ENCODE peak calls at places on chromosomes 7 and 10, in seven cellular contexts. O, F, W, C, H, R and N are unnamed samples.
A peak's percentile ranks its signal among the peaks of the same experiment; 100 is the strongest.

GRCh38 chr10:94423627-94424026 is 21.3 kb downstream of the TBC1D12 start:
- DNase-seq in O (no peak), F (peak; percentile 75), W (no peak), C (no peak), H (no peak), R (no peak), N (no peak)

GRCh38 chr7:32045228-32045627 is 25.0 kb downstream of the PDE1C start:
- DNase-seq in O (no peak), F (no peak), W (no peak), C (no peak), H (peak; percentile 14), R (no peak), N (no peak)

GRCh38 chr10:79220296-79220695 is 127.0 kb upstream of the PPIF start:
- DNase-seq in O (no peak), F (no peak), W (no peak), C (no peak), H (no peak), R (no peak), N (no peak)

GRCh38 chr10:70494966-70495365 is 16.4 kb downstream of the PALD1 start:
- DNase-seq in O (no peak), F (no peak), W (no peak), C (no peak), H (no peak), R (peak; percentile 94), N (no peak)

GRCh38 chr7:128841961-128842673 is 11.9 kb downstream of the FLNC start:
- DNase-seq in O (peak; percentile 36), F (peak; percentile 69), W (peak; percentile 76), C (no peak), H (peak; percentile 51), R (peak; percentile 30), N (peak; percentile 84)

GRCh38 chr10:30782543-30783461 is 153.2 kb upstream of the LYZL2 start:
- DNase-seq in O (no peak), F (peak; percentile 68), W (peak; percentile 61), C (no peak), H (peak; percentile 44), R (no peak), N (no peak)

GRCh38 chr10:49164587-49165188 is 23.5 kb downstream of the TMEM273 start:
- DNase-seq in O (peak; percentile 18), F (peak; percentile 35), W (peak; percentile 78), C (no peak), H (peak; percentile 32), R (no peak), N (peak; percentile 80)

GRCh38 chr10:103658049-103658577 is 164.6 kb downstream of the NEURL1 start:
- DNase-seq in O (no peak), F (no peak), W (no peak), C (no peak), H (no peak), R (no peak), N (no peak)

GRCh38 chr7:50676754-50677153 is 105.9 kb downstream of the GRB10 start:
- DNase-seq in O (no peak), F (no peak), W (no peak), C (no peak), H (no peak), R (no peak), N (no peak)

GRCh38 chr7:121938429-121938996 is 65.6 kb downstream of the PTPRZ1 start:
- DNase-seq in O (no peak), F (no peak), W (peak; percentile 43), C (peak; percentile 83), H (no peak), R (no peak), N (peak; percentile 75)
- H3K18ac ChIP-seq in O (no peak overlapping the region), F (no peak overlapping the region), W (no peak overlapping the region), C (peak overlapping the region; percentile 52), H (no peak overlapping the region), R (no peak overlapping the region), N (no peak overlapping the region)

GRCh38 chr10:100979821-100980272 is 7.5 kb downstream of the MRPL43 start:
- DNase-seq in O (no peak), F (no peak), W (no peak), C (no peak), H (no peak), R (no peak), N (no peak)

GRCh38 chr10:100977436-100977835 is 8.1 kb downstream of the SEMA4G start:
- DNase-seq in O (no peak), F (no peak), W (no peak), C (no peak), H (no peak), R (no peak), N (no peak)

GRCh38 chr10:100978896-100979185 is 8.5 kb downstream of the MRPL43 start:
- DNase-seq in O (no peak), F (no peak), W (no peak), C (no peak), H (no peak), R (no peak), N (no peak)

GRCh38 chr10:100978121-100978895 is 9.0 kb downstream of the MRPL43 start:
- DNase-seq in O (no peak), F (no peak), W (no peak), C (no peak), H (no peak), R (peak; percentile 87), N (no peak)

DNA sequence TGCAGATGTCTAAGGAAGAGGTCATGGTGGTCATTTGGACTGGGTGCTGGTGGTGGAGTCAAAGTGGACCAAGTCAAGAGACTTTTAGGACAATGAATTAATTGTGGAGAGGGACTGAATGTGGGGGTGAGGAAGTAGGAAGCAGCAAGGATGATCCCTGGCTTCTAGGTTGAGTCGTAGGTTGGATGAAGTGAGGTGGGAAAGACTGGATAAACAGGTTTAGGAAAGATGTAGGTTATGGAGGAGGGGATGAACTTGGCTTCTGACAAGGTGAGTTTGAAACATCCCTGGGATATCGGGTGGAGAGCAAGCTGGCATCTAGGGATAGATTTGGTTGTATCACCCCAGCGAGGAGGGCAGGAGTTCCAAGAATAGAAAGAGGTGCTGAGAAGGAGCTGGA is 7.6 kb downstream of the SEMA4G start:
- DNase-seq in O (no peak), F (no peak), W (no peak), C (no peak), H (no peak), R (no peak), N (no peak)
- H3K18ac ChIP-seq in O (no peak overlapping the region), F (no peak overlapping the region), W (no peak overlapping the region), C (no peak overlapping the region), H (no peak overlapping the region), R (no peak overlapping the region), N (no peak overlapping the region)

DNA sequence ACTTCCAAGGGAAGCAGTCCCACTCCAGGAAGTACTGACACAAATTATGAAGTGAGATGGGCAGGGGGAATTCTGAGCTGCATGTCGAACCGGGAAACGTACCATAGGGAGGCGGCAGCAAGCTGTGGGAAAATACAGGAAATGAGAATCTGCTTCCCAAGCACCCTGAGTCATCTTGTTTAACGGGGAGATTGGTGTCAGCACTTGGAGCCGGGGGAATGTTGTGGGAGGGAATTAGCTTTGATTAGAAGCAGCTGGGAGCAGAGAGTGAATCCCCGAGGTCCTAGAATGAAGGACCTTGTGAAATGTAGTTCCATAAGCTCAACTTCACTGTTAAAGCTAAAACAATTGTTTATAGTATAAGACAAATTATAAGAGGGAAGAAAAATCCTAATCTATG is 141.4 kb upstream of the PRKCQ start:
- DNase-seq in O (no peak), F (peak; percentile 99), W (peak; percentile 81), C (no peak), H (peak; percentile 99), R (no peak), N (no peak)
- H3K18ac ChIP-seq in O (no peak overlapping the region), F (peak overlapping the region; percentile 95), W (no peak overlapping the region), C (peak overlapping the region; percentile 21), H (peak overlapping the region; percentile 85), R (no peak overlapping the region), N (peak overlapping the region; percentile 11)

GRCh38 chr7:118586248-118586647 is 361.7 kb downstream of the ANKRD7 start:
- DNase-seq in O (no peak), F (no peak), W (no peak), C (no peak), H (no peak), R (no peak), N (no peak)
- H3K18ac ChIP-seq in O (no peak overlapping the region), F (no peak overlapping the region), W (no peak overlapping the region), C (no peak overlapping the region), H (peak overlapping the region; percentile 38), R (no peak overlapping the region), N (no peak overlapping the region)

DNA sequence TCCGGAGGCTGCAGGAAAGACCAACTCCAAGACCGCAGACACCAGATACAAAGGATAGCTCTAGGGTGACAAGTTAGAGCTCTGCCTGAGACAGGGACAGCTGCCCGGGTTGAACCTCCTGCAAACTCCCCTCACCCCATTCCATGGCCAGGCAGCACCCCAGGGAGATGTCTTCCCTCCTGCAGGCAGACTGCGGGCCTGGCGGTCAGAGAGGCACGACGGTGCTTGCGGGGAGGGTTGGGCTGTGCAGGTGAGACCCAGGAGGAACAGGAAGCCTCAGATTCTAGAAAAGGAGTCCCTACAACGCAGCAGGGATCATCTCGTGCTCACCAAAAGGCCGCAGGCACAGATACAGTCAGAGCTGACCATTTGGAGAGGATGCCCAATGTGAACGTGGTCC is 34.6 kb downstream of the CARD11 start:
- DNase-seq in O (no peak), F (no peak), W (no peak), C (no peak), H (no peak), R (no peak), N (no peak)
- H3K18ac ChIP-seq in O (peak overlapping the region; percentile 20), F (no peak overlapping the region), W (no peak overlapping the region), C (no peak overlapping the region), H (no peak overlapping the region), R (no peak overlapping the region), N (no peak overlapping the region)

DNA sequence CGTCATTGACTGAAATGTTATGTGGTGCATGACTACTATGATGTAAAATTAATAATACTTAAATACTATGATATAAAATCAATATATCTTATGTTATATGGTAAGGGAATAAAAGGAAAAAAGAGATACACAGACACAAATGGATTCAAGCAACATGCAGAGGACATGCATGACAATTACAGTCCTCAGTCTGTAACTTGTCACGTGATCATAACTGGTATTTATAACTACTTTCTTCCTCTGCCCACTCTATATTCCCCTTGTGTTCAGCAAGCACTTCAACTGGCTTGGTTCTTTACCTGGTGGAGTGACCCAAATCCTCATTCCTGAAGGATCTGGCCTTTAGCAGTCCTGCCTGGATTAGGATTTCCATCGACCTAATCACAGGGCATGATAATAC is 104.4 kb upstream of the FAM180A start:
- DNase-seq in O (no peak), F (no peak), W (no peak), C (no peak), H (no peak), R (no peak), N (no peak)
- H3K18ac ChIP-seq in O (no peak overlapping the region), F (no peak overlapping the region), W (no peak overlapping the region), C (no peak overlapping the region), H (no peak overlapping the region), R (no peak overlapping the region), N (no peak overlapping the region)

GRCh38 chr10:116168329-116168728 is 104.7 kb downstream of the GFRA1 start:
- DNase-seq in O (no peak), F (no peak), W (no peak), C (no peak), H (no peak), R (no peak), N (no peak)
- H3K18ac ChIP-seq in O (no peak overlapping the region), F (no peak overlapping the region), W (no peak overlapping the region), C (no peak overlapping the region), H (no peak overlapping the region), R (no peak overlapping the region), N (no peak overlapping the region)

GRCh38 chr10:8304861-8305260 is 250.4 kb downstream of the GATA3 start:
- DNase-seq in O (no peak), F (no peak), W (no peak), C (no peak), H (no peak), R (peak; percentile 48), N (no peak)
- H3K18ac ChIP-seq in O (no peak overlapping the region), F (no peak overlapping the region), W (no peak overlapping the region), C (no peak overlapping the region), H (no peak overlapping the region), R (no peak overlapping the region), N (no peak overlapping the region)